ENCODE peak calls at places on chromosome 17, in four cellular contexts. H is effector memory CD4-positive, alpha-beta T cell; A is brain microvascular endothelial cell; Y is epithelial cell of prostate. C is an unnamed sample.

GRCh38 chr17:44132275-44132821 is 8.9 kb upstream of the HDAC5 start:
- DNase-seq in Y (no peak), H (no peak), A (no peak), C (no peak)

GRCh38 chr17:56230660-56231059 is 77.4 kb downstream of the ANKFN1 start:
- DNase-seq in Y (no peak), A (no peak), H (no peak), C (no peak)

GRCh38 chr17:46976626-46977270 is 2.3 kb downstream of the RPRML start:
- DNase-seq in Y (no peak), H (no peak), A (no peak), C (no peak)

GRCh38 chr17:66702106-66702936 is 132.6 kb upstream of the CACNG5 start:
- DNase-seq in A (no peak), H (no peak), Y (peak), C (no peak)

GRCh38 chr17:6637458-6637840 is 3.1 kb downstream of the KIAA0753 start:
- DNase-seq in Y (no peak), H (no peak), A (no peak), C (no peak)

GRCh38 chr17:59451706-59452105 is 113.7 kb upstream of the DHX40 start:
- DNase-seq in A (peak), H (no peak), Y (peak), C (no peak)

GRCh38 chr17:75549246-75550138 is 24.0 kb downstream of the LLGL2 start:
- DNase-seq in H (no peak), A (no peak), Y (peak), C (no peak)

GRCh38 chr17:68457168-68457538 is at the start of gene WIPI1:
- DNase-seq in Y (no peak), A (no peak), H (no peak), C (no peak)

GRCh38 chr17:73351764-73352163 is 40.0 kb upstream of the CDC42EP4 start:
- DNase-seq in H (no peak), A (no peak), Y (no peak), C (no peak)

GRCh38 chr17:28700830-28701492 is 10.7 kb downstream of the PROCA1 start:
- DNase-seq in A (no peak), H (no peak), Y (no peak), C (no peak)

GRCh38 chr17:2215616-2216364 is 87.8 kb downstream of the SMG6 start:
- DNase-seq in Y (no peak), A (peak), H (peak), C (peak)

GRCh38 chr17:15891348-15891747 is 53.6 kb upstream of the ADORA2B start:
- DNase-seq in A (no peak), Y (no peak), H (no peak), C (no peak)

GRCh38 chr17:36204724-36205500 is 6.0 kb upstream of the CCL4L2 start:
- DNase-seq in Y (no peak), A (no peak), H (no peak), C (no peak)

GRCh38 chr17:73476890-73477350 is 165.1 kb upstream of the CDC42EP4 start:
- DNase-seq in A (no peak), Y (no peak), H (no peak), C (no peak)

GRCh38 chr17:60077672-60078519 is 825 bp downstream of the HEATR6 start:
- DNase-seq in H (no peak), Y (no peak), A (no peak), C (no peak)

GRCh38 chr17:3897731-3898130 is 4.9 kb upstream of the CAMKK1 start:
- DNase-seq in A (no peak), H (no peak), Y (no peak), C (no peak)

GRCh38 chr17:27244481-27245223 is 49.3 kb upstream of the WSB1 start:
- DNase-seq in A (peak), H (no peak), Y (peak), C (peak)

GRCh38 chr17:78883090-78883532 is 19.9 kb downstream of the CEP295NL start:
- DNase-seq in A (peak), Y (no peak), H (no peak), C (peak)

GRCh38 chr17:35073991-35074627 is 10.6 kb upstream of the RFFL start:
- DNase-seq in A (no peak), Y (no peak), H (no peak), C (no peak)

GRCh38 chr17:64174686-64175456 is 44.9 kb upstream of the ERN1 start:
- DNase-seq in H (no peak), A (peak), Y (no peak), C (no peak)

GRCh38 chr17:47898246-47898645 is 2.2 kb downstream of the SP2 start:
- DNase-seq in H (no peak), A (no peak), Y (no peak), C (no peak)

DNA sequence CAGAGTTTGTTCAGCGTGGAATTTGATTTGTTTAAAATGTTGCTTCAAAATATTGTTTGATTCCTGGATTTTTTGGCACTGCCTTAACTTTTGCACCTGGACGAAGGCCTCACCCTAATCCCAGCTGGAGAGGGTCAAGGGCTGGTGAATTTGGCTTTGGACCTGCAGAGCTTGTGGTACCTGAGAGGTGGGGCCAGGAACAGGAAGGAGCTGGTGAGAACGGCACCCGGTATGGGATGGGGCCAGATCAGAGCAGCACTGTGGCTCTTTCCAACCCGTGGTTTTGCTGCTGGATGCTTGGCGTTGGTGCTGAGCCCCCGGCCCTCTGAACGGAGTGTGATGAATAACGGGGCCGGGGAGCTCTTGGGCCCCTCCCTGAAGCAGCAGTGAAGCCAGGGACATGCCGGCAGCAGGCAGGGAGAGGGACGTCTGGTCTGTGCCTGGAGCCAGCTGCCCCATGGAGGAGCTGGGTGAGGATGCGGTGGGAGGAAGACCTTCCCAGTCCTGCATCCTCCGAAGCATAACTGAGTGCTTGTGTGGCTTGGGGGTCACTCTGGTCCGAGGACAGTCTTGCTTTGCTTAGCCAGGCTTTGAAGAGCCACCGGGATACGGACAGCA is 275.4 kb downstream of the SEC14L1 start:
- DNase-seq in A (no peak), H (no peak), Y (no peak), C (no peak)
- H3K27ac ChIP-seq in A (no peak), H (no peak), Y (no peak), C (no peak)

DNA sequence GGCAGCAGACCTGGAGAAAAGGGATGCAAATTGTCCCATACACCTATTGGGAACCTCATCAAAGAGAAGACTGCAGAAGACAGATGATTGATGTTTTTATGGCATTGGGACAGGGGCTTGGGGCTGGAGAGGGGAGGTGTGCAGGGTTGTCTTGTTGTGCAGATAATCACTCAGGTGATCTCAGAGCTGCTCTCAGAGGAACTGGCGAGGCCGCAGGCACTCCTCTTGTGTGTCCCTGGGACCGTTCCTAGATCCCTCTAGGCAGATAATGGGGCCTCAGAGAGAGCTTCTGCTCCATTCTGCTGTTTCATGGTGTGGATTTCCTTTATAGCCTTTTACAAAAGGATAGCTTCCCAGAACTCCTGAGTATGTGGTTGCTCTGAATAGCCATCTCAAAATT is 1.6 kb downstream of the RNF213 start:
- DNase-seq in Y (no peak), H (no peak), A (no peak), C (no peak)
- H3K27ac ChIP-seq in Y (peak), H (peak), A (no peak), C (peak)

DNA sequence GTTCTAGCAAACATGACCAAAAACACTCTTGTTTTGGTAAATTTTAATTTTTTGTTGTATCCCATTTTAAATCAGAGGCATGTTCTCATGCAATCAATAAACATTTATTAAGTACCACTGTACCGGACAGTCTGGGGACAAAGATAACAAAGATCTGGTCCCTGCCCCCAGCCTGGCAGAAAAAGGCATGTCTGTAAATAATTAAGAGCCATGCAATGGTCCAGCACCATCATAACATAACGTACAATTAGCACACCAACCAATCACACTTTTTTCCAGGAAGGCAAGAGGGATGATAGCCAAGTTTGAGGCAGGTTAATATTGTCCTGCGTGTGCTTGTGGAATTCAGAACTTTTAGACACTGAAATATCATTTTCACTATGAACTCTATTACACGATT is 3.5 kb downstream of the KCNJ16 start:
- DNase-seq in H (no peak), Y (no peak), A (no peak), C (no peak)
- H3K27ac ChIP-seq in H (no peak), Y (no peak), A (no peak), C (no peak)

GRCh38 chr17:50199211-50199633 is 2.2 kb downstream of the COL1A1 start:
- DNase-seq in Y (no peak), H (no peak), A (no peak), C (no peak)
- H3K27ac ChIP-seq in Y (peak), H (no peak), A (peak), C (no peak)

DNA sequence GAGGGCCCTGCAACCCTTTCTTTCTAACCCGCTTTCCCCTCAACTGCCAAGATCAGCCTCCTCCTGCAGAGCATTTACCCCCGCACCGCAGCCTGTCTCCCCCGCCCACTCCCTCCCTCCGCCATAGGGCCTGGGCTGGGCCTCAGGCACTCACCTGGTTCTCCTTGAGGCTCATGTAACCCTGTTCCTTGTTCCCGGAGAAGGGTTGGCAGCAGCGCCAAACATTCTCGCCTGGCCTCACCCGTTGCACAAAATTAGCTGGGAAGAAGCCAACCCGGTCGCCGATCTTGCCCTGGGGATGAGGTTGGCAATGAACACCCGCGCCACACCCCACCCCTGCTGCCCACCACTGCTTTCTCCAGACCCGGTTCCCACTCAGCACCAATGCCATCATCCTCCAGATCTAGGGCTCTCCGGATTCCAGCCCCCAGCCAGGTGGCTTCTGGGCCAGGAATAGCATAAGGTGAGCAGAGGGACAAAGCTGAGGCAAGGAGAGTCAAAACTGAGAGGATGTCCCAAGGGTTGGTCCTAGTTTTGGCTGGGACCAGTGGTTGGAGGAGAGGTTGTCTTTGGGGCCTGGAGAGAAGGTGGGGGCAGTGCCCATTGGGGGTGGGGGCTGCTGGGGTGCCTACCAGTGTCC is 12.8 kb downstream of the STAC2 start:
- DNase-seq in Y (no peak), A (no peak), H (no peak), C (no peak)
- H3K27ac ChIP-seq in Y (no peak), A (no peak), H (no peak), C (no peak)

DNA sequence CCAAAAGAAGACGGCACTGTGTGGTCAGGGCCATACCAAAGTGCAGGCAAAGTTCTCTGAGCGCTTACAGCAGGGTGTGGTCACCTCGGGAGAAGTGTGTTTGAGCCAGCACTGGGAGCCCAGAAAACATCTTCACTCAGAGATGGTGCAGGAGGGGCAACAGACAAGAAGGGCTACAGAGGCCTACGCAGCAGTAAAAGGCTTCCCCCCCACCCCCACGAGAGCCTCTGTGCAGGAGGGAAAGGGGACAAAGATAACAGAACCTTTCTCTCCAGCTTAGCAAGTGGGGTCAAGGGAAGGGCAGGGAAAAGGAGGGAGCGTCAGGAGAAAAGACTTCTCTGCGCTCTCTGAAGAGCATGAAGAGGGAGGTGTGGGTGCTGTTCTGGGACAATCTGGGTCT is 2.8 kb downstream of the VAT1 start:
- DNase-seq in Y (no peak), A (no peak), H (no peak), C (no peak)
- H3K27ac ChIP-seq in Y (no peak), A (peak), H (peak), C (no peak)

GRCh38 chr17:81101614-81102306 is 63.5 kb upstream of the PVALEF start:
- DNase-seq in A (peak), H (peak), Y (no peak), C (no peak)
- H3K27ac ChIP-seq in A (no peak), H (no peak), Y (no peak), C (no peak)

GRCh38 chr17:5034651-5035050 is 575 bp downstream of the SLC52A1 start:
- DNase-seq in H (no peak), A (no peak), Y (no peak), C (no peak)

GRCh38 chr17:5033352-5034015 is 1.7 kb downstream of the SLC52A1 start:
- DNase-seq in Y (no peak), A (no peak), H (no peak), C (no peak)

GRCh38 chr17:5032865-5033264 is 2.4 kb downstream of the SLC52A1 start:
- DNase-seq in A (no peak), Y (no peak), H (no peak), C (no peak)

GRCh38 chr17:5034063-5034462 is 1.2 kb downstream of the SLC52A1 start:
- DNase-seq in H (no peak), A (no peak), Y (no peak), C (no peak)

GRCh38 chr17:5031365-5032082 is 3.7 kb downstream of the SLC52A1 start:
- DNase-seq in A (peak), H (peak), Y (no peak), C (peak)
- H3K27ac ChIP-seq in A (no peak), H (peak), Y (no peak), C (no peak)

DNA sequence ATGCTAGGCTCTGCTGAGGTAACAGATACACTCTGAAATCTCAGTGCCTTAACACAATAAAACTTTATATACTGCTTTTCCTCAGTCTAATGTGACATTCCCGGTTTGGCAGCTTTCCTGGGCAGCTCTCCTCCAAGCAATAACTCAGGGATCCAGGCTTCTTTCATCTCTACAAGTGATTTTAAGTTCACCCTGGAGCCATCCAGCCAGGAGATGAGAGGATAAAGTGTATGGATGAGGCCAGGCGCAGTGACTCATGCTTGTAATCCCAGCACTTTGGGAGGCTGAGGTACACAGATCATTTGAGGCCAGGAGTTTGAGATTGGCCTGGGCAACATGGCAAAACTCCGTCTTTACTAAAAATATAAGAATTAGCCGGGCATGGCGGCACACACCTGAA is 147.2 kb downstream of the UTP18 start:
- DNase-seq in H (no peak), A (no peak), Y (no peak), C (no peak)
- H3K27ac ChIP-seq in H (no peak), A (no peak), Y (no peak), C (no peak)